ENCODE peak calls at places on chromosomes 12 and 14, in ten cellular contexts. J is hepatocyte, R is neural progenitor cell, C is MM.1S, A is Karpas-422, B is fibroblast of lung, D is SK-N-SH, E is IMR-90, T is mammary epithelial cell, M is HCT116. U is an unnamed sample. For H4K20me1, the result is how much of the 10 kb centered on the place peaks cover.

GRCh38 chr12:130459916-130460315 is 122.2 kb downstream of the PIWIL1 start:
- DNase-seq in J (no peak), A (no peak), T (no peak), C (no peak), E (no peak), B (no peak), M (no peak), R (no peak), D (peak), U (no peak)

GRCh38 chr12:25958254-25959068 is at the start of gene RASSF8:
- DNase-seq in R (peak), E (peak), J (peak), D (peak), C (peak), B (peak), M (no peak), T (peak), A (peak), U (peak)

GRCh38 chr14:61841145-61841544 is 78.9 kb downstream of the SNAPC1 start:
- DNase-seq in D (peak), A (no peak), C (no peak), R (no peak), J (peak), T (no peak), B (peak), M (no peak), E (no peak), U (no peak)

GRCh38 chr12:22356231-22356630 is 21.7 kb upstream of the ST8SIA1 start:
- DNase-seq in D (no peak), B (no peak), E (no peak), C (no peak), A (no peak), M (no peak), R (no peak), J (no peak), T (no peak), U (no peak)

GRCh38 chr14:67782090-67782489 is 34.3 kb downstream of the ZFYVE26 start:
- DNase-seq in J (no peak), C (no peak), T (no peak), R (no peak), E (no peak), A (no peak), D (no peak), B (no peak), M (no peak), U (no peak)

GRCh38 chr12:88237954-88238353 is 95.8 kb downstream of the TMTC3 start:
- DNase-seq in B (peak), R (no peak), J (no peak), M (peak), A (peak), D (no peak), T (peak), C (no peak), E (peak), U (no peak)

GRCh38 chr12:111430418-111431353 is 25.0 kb downstream of the SH2B3 start:
- DNase-seq in D (no peak), A (no peak), E (no peak), B (no peak), T (no peak), M (no peak), J (no peak), R (no peak), C (peak), U (no peak)

GRCh38 chr12:46342562-46343033 is 30.0 kb downstream of the SLC38A2 start:
- DNase-seq in T (peak), D (no peak), R (peak), B (peak), M (peak), A (peak), C (no peak), E (peak), J (peak), U (peak)

GRCh38 chr12:38689704-38690103 is 215.7 kb downstream of the CPNE8 start:
- DNase-seq in R (no peak), D (no peak), J (no peak), E (no peak), B (no peak), T (peak), C (no peak), M (no peak), A (no peak), U (no peak)

GRCh38 chr12:42742691-42743090 is 153.1 kb upstream of the PRICKLE1 start:
- DNase-seq in R (no peak), A (no peak), J (no peak), B (no peak), E (no peak), M (no peak), T (no peak), C (no peak), D (no peak), U (no peak)

GRCh38 chr14:89669209-89669608 is 252.2 kb upstream of the FOXN3 start:
- DNase-seq in C (no peak), D (no peak), A (no peak), M (no peak), T (no peak), E (no peak), R (no peak), B (no peak), J (no peak), U (no peak)

GRCh38 chr14:39276579-39277114 is 42.9 kb downstream of the MIA2 start:
- DNase-seq in T (no peak), E (no peak), A (no peak), J (no peak), C (no peak), M (no peak), R (no peak), D (no peak), B (no peak), U (no peak)

GRCh38 chr14:21748869-21749303 is 75.3 kb upstream of the OR4E1 start:
- DNase-seq in M (peak), J (peak), T (peak), R (peak), D (peak), C (peak), E (peak), A (peak), B (peak), U (peak)

GRCh38 chr14:85357120-85357519 is 172.8 kb upstream of the FLRT2 start:
- DNase-seq in B (no peak), E (no peak), T (no peak), D (no peak), J (no peak), M (no peak), A (no peak), C (no peak), R (no peak), U (no peak)

GRCh38 chr12:132597333-132598283 is 12.8 kb downstream of the LRCOL1 start:
- DNase-seq in C (no peak), T (peak), J (peak), M (peak), E (peak), R (peak), A (peak), B (peak), D (no peak), U (peak)

GRCh38 chr12:39912211-39912980 is 193.5 kb downstream of the SLC2A13 start:
- DNase-seq in M (no peak), T (peak), E (no peak), J (peak), R (no peak), A (no peak), D (no peak), C (no peak), B (no peak), U (peak)

GRCh38 chr12:91256471-91256870 is 73.9 kb upstream of the DCN start:
- DNase-seq in C (no peak), A (peak), T (no peak), J (peak), M (no peak), D (no peak), B (peak), R (no peak), E (peak), U (no peak)

GRCh38 chr12:130555628-130556485 is 160.2 kb downstream of the RIMBP2 start:
- DNase-seq in B (no peak), D (peak), E (no peak), R (no peak), A (no peak), J (peak), C (no peak), T (no peak), M (no peak), U (no peak)

GRCh38 chr12:6942331-6942665 is 1.3 kb upstream of the RNU7-1 start:
- DNase-seq in T (no peak), E (no peak), D (peak), A (no peak), B (peak), M (no peak), C (no peak), R (no peak), J (no peak), U (no peak)

GRCh38 chr14:85909581-85909980 is 379.6 kb downstream of the FLRT2 start:
- DNase-seq in T (no peak), A (no peak), B (peak), C (no peak), R (no peak), D (no peak), M (no peak), E (no peak), J (no peak), U (no peak)

GRCh38 chr14:94596361-94596760 is 15.1 kb downstream of the SERPINA5 start:
- DNase-seq in C (no peak), D (no peak), B (no peak), J (no peak), A (no peak), R (no peak), M (no peak), T (no peak), E (no peak), U (no peak)

GRCh38 chr14:72613196-72613974 is 280.5 kb downstream of the DPF3 start:
- DNase-seq in E (no peak), C (no peak), M (no peak), B (peak), T (no peak), J (peak), D (peak), R (no peak), A (no peak), U (no peak)

GRCh38 chr12:122073815-122074214 is 4.7 kb upstream of the MLXIP start:
- DNase-seq in R (no peak), C (no peak), B (no peak), D (no peak), E (no peak), A (no peak), M (no peak), T (no peak), J (no peak), U (no peak)

GRCh38 chr12:75048763-75049162 is 160.9 kb downstream of the KCNC2 start:
- DNase-seq in E (no peak), C (no peak), J (no peak), D (no peak), M (no peak), B (no peak), A (no peak), R (no peak), T (no peak), U (no peak)

GRCh38 chr14:39266871-39267591 is 33.3 kb downstream of the MIA2 start:
- DNase-seq in M (peak), C (peak), E (peak), B (peak), D (peak), R (peak), T (peak), J (peak), A (peak), U (peak)

GRCh38 chr12:81381951-81382350 is 304.1 kb downstream of the ACSS3 start:
- DNase-seq in T (no peak), E (no peak), A (no peak), J (no peak), B (no peak), M (no peak), R (no peak), C (no peak), D (no peak), U (no peak)

GRCh38 chr14:76186318-76187027 is 34.8 kb downstream of the GPATCH2L start:
- DNase-seq in C (no peak), J (peak), M (no peak), T (no peak), A (no peak), D (peak), B (no peak), E (no peak), R (peak), U (no peak)

GRCh38 chr12:68745376-68745903 is 536 bp upstream of the SLC35E3 start:
- DNase-seq in M (no peak), E (no peak), A (peak), J (no peak), R (no peak), C (no peak), D (no peak), T (no peak), B (peak), U (no peak)
- H4K20me1 ChIP-seq in M (under half), E (under half), A (under half), J (under half), R (under half), C (under half), D (under half), T (under half), B (under half), U (under half)

GRCh38 chr14:98792171-98792570 is 479.8 kb downstream of the BCL11B start:
- DNase-seq in D (no peak), R (no peak), B (no peak), T (no peak), E (no peak), M (no peak), J (no peak), A (peak), C (no peak), U (no peak)

GRCh38 chr14:98802044-98802443 is 470.0 kb downstream of the BCL11B start:
- DNase-seq in M (no peak), A (no peak), D (no peak), C (no peak), T (no peak), R (no peak), B (no peak), J (no peak), E (no peak), U (no peak)

GRCh38 chr14:98803196-98803595 is 468.8 kb downstream of the BCL11B start:
- DNase-seq in T (no peak), D (no peak), E (no peak), M (no peak), R (no peak), A (no peak), J (no peak), C (no peak), B (no peak), U (no peak)

GRCh38 chr14:98799891-98800290 is 472.1 kb downstream of the BCL11B start:
- DNase-seq in B (no peak), J (no peak), R (no peak), M (no peak), E (no peak), C (no peak), T (no peak), D (no peak), A (no peak), U (no peak)

DNA sequence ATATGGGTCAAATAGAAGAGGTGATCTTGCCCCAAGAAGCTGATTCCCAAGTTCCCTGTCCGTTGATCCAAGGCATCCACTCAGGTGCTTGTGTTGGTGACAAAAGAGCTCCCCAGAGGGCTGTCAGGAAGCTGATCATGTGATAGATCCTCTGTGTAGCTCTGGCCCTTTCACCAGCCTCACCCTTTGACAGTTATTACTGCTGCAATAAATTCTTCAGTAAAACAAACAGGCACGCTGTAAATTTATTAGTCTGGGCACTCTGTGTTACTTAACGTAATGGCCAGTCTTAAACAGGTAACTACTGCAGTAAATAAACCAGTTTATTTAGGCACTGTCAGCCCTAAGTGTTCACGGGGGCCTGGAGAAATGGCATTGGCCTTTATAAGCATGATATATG is 473.9 kb downstream of the BCL11B start:
- DNase-seq in E (no peak), M (no peak), B (no peak), J (peak), T (no peak), R (no peak), C (no peak), A (no peak), D (no peak), U (no peak)
- H2AFZ ChIP-seq in E (no peak), M (no peak), B (no peak), J (no peak), T (no peak), R (no peak), C (no peak), A (no peak), D (no peak), U (no peak)

GRCh38 chr12:21308785-21309184 is 25.9 kb downstream of the SLCO1A2 start:
- DNase-seq in M (no peak), A (no peak), C (no peak), D (no peak), J (no peak), B (no peak), E (no peak), T (no peak), R (no peak), U (no peak)
- H4K20me1 ChIP-seq in M (under half), A (under half), C (under half), D (under half), J (under half), B (under half), E (under half), T (under half), R (under half), U (under half)

DNA sequence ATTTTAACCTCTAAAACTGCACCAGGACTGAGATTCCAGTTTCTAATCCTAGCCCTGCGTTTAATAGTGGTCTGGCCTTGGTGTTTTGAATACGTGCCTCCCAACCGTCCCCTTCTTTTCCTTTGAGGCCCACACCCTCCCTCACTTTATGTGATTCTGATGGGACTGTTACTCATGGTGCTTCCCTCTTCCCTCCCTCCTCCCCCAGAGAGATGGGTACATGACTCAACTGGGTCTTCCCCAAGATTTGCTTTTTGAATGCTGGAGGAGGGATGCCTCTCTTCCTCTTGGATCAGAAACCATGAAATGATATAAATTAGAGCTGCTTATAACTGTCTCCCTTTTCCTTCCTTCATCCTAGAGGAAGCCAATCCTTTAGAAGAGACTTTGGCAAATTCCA is 8.2 kb upstream of the PPP2R5E start:
- DNase-seq in M (no peak), D (no peak), A (no peak), C (no peak), J (no peak), E (peak), R (no peak), T (peak), B (no peak), U (no peak)
- H2AFZ ChIP-seq in M (no peak), D (peak), A (no peak), C (no peak), J (no peak), E (peak), R (peak), T (peak), B (peak), U (no peak)